ENCODE peak calls at places on chromosomes 1 and 21, in eight cellular contexts. U is central memory CD8-positive, alpha-beta T cell; N is lung; W is glutamatergic neuron; Z is coronary artery; Q is GM03348; T is IMR-90; H is AG04449. C is an unnamed sample.

GRCh38 chr1:46555826-46556619 is 4.6 kb upstream of the KNCN start:
- DNase-seq in U (no peak), W (no peak), T (no peak), Q (no peak), N (no peak), Z (no peak), H (no peak), C (no peak)

GRCh38 chr1:118927421-118927820 is 60.7 kb downstream of the TBX15 start:
- DNase-seq in H (no peak), N (no peak), U (no peak), Q (no peak), T (no peak), Z (no peak), W (no peak), C (no peak)

GRCh38 chr1:20197329-20197791 is 11.0 kb upstream of the PLA2G2C start:
- DNase-seq in H (no peak), N (no peak), T (no peak), Q (no peak), Z (no peak), U (no peak), W (no peak), C (no peak)

GRCh38 chr1:236069796-236070195 is 4.9 kb upstream of the NID1 start:
- DNase-seq in Q (no peak), N (no peak), Z (no peak), W (no peak), H (no peak), T (no peak), U (no peak), C (no peak)

GRCh38 chr1:34663031-34663430 is 91.8 kb upstream of the GJB5 start:
- DNase-seq in U (no peak), T (no peak), H (no peak), Z (peak; percentile 33), W (no peak), Q (no peak), N (no peak), C (no peak)

GRCh38 chr1:25030674-25031589 is 100.9 kb upstream of the RUNX3 start:
- DNase-seq in W (no peak), Q (no peak), H (no peak), N (no peak), U (no peak), T (peak; percentile 23), Z (no peak), C (no peak)

GRCh38 chr1:145958734-145959133 is 917 bp upstream of the LIX1L start:
- DNase-seq in N (no peak), T (no peak), Z (no peak), H (no peak), Q (no peak), U (no peak), W (no peak), C (no peak)

GRCh38 chr1:117150316-117150715 is 28.8 kb upstream of the TRIM45 start:
- DNase-seq in U (no peak), N (no peak), T (peak; percentile 60), Q (no peak), W (no peak), Z (no peak), H (no peak), C (peak; percentile 47)

GRCh38 chr1:203930343-203930742 is 68.9 kb downstream of the SNRPE start:
- DNase-seq in Z (no peak), U (no peak), H (no peak), Q (no peak), T (peak; percentile 66), N (no peak), W (no peak), C (peak; percentile 75)

GRCh38 chr1:32250893-32251716 is at the start of gene LCK:
- DNase-seq in W (peak; percentile 26), T (no peak), Q (no peak), U (no peak), H (no peak), Z (no peak), N (no peak), C (no peak)

GRCh38 chr1:200877839-200878551 is 5.2 kb downstream of the GPR25 start:
- DNase-seq in N (peak; percentile 19), Z (no peak), W (no peak), U (peak; percentile 13), Q (no peak), T (no peak), H (no peak), C (no peak)

GRCh38 chr1:206923009-206923960 is 1.5 kb upstream of the FCMR start:
- DNase-seq in Q (no peak), Z (no peak), T (no peak), N (no peak), H (no peak), W (no peak), U (peak; percentile 49), C (no peak)

GRCh38 chr1:234699795-234700665 is 90.1 kb upstream of the IRF2BP2 start:
- DNase-seq in W (peak; percentile 69), Z (no peak), H (no peak), T (peak; percentile 74), U (no peak), N (no peak), Q (peak; percentile 58), C (peak; percentile 62)

GRCh38 chr1:62438163-62438562 is 1.3 kb downstream of the USP1 start:
- DNase-seq in T (no peak), H (no peak), W (no peak), N (no peak), U (no peak), Q (peak; percentile 9), Z (no peak), C (peak; percentile 21)

GRCh38 chr1:24437631-24438396 is 22.2 kb downstream of the NIPAL3 start:
- DNase-seq in N (no peak), T (peak; percentile 31), Z (no peak), Q (peak; percentile 36), H (no peak), W (no peak), U (no peak), C (peak; percentile 61)

GRCh38 chr21:30434033-30434631 is 4.1 kb downstream of the KRTAP13-4 start:
- DNase-seq in Q (peak; percentile 13), W (peak; percentile 56), T (no peak), Z (no peak), N (no peak), H (no peak), U (no peak), C (peak; percentile 0)

GRCh38 chr1:221327954-221328353 is 413.9 kb downstream of the DUSP10 start:
- DNase-seq in W (no peak), Q (no peak), T (no peak), H (no peak), Z (no peak), N (no peak), U (no peak), C (no peak)

GRCh38 chr1:166088572-166088955 is 78.2 kb downstream of the FAM78B start:
- DNase-seq in Q (no peak), U (no peak), T (no peak), W (no peak), Z (no peak), N (no peak), H (no peak), C (no peak)

GRCh38 chr1:43317817-43318471 is 17.2 kb downstream of the TIE1 start:
- DNase-seq in W (peak; percentile 74), H (no peak), U (no peak), N (no peak), T (peak; percentile 49), Q (no peak), Z (peak; percentile 29), C (no peak)

GRCh38 chr21:18369115-18369514 is 34.5 kb downstream of the TMPRSS15 start:
- DNase-seq in Q (no peak), W (no peak), N (no peak), T (no peak), U (no peak), H (no peak), Z (no peak), C (peak; percentile 4)

GRCh38 chr1:209319549-209319948 is 264.0 kb upstream of the CAMK1G start:
- DNase-seq in H (no peak), Q (no peak), N (no peak), T (peak; percentile 18), W (no peak), U (no peak), Z (no peak), C (no peak)

GRCh38 chr1:30722175-30722537 is 1.2 kb downstream of the MATN1 start:
- DNase-seq in Z (no peak), T (no peak), H (no peak), N (no peak), U (no peak), W (no peak), Q (no peak), C (no peak)

GRCh38 chr1:199403421-199404116 is 623.9 kb upstream of the NR5A2 start:
- DNase-seq in Q (peak; percentile 24), Z (no peak), W (no peak), U (no peak), T (peak; percentile 85), H (peak; percentile 81), N (no peak), C (peak; percentile 79)

GRCh38 chr1:30372792-30373433 is 350.5 kb downstream of the MATN1 start:
- DNase-seq in Z (peak; percentile 63), W (no peak), Q (no peak), U (no peak), N (peak; percentile 15), T (no peak), H (no peak), C (no peak)

GRCh38 chr1:31739281-31739853 is 24.8 kb downstream of the ADGRB2 start:
- DNase-seq in W (no peak), Q (no peak), T (no peak), Z (no peak), H (no peak), U (no peak), N (no peak), C (no peak)

GRCh38 chr1:59453297-59453970 is 156.5 kb downstream of the FGGY start:
- DNase-seq in U (no peak), Q (no peak), H (no peak), N (no peak), T (peak; percentile 58), Z (no peak), W (no peak), C (no peak)

GRCh38 chr1:94723899-94724298 is 96.3 kb upstream of the SLC44A3 start:
- DNase-seq in Z (no peak), N (no peak), W (no peak), U (no peak), T (peak; percentile 71), Q (no peak), H (no peak), C (no peak)

GRCh38 chr1:32263744-32264143 is 12.7 kb downstream of the LCK start:
- DNase-seq in H (no peak), T (no peak), U (no peak), Z (no peak), N (no peak), W (no peak), Q (no peak), C (no peak)

GRCh38 chr1:995665-996633 is 3.9 kb downstream of the HES4 start:
- DNase-seq in Q (no peak), W (no peak), H (no peak), T (no peak), U (no peak), Z (no peak), N (no peak), C (no peak)

GRCh38 chr1:220990417-220991337 is 111.4 kb downstream of the HLX start:
- DNase-seq in N (no peak), Z (no peak), W (no peak), H (no peak), U (no peak), T (peak; percentile 83), Q (peak; percentile 42), C (peak; percentile 68)

GRCh38 chr1:147515046-147515869 is 26.0 kb upstream of the BCL9 start:
- DNase-seq in Q (peak; percentile 14), U (no peak), N (peak; percentile 48), H (no peak), W (no peak), T (peak; percentile 41), Z (no peak), C (peak; percentile 41)

GRCh38 chr1:112817555-112818373 is 102.6 kb upstream of the PPM1J start:
- DNase-seq in W (no peak), U (no peak), N (no peak), H (no peak), Z (no peak), T (no peak), Q (no peak), C (no peak)

GRCh38 chr1:96596226-96596625 is 125.4 kb upstream of the PTBP2 start:
- DNase-seq in N (no peak), Q (peak; percentile 16), U (no peak), T (peak; percentile 3), W (peak; percentile 44), Z (no peak), H (no peak), C (peak; percentile 10)

GRCh38 chr1:233114159-233114558 is 163.7 kb downstream of the NTPCR start:
- DNase-seq in Z (no peak), W (no peak), Q (no peak), N (no peak), H (no peak), U (no peak), T (peak; percentile 55), C (peak; percentile 66)